ENCODE peak calls at places on chromosomes 5 and 9, in four cellular contexts. Y is left ventricle myocardium inferior, U is heart right ventricle, D is transverse colon. J is an unnamed sample.

GRCh38 chr5:26572486-26572885 is 465.9 kb downstream of the CDH9 start:
- DNase-seq in Y (no peak), D (no peak), U (no peak), J (no peak)

GRCh38 chr5:65721050-65721774 is 697 bp downstream of the SGTB start:
- DNase-seq in U (peak; percentile 64), Y (peak; percentile 69), D (peak; percentile 55), J (peak; percentile 73)

GRCh38 chr5:17992296-17992695 is 358.0 kb downstream of the TAF11L14 start:
- DNase-seq in U (no peak), Y (no peak), D (no peak), J (no peak)

GRCh38 chr5:170151105-170151831 is 45.6 kb downstream of the FOXI1 start:
- DNase-seq in D (no peak), U (peak; percentile 55), Y (peak; percentile 61), J (peak; percentile 75)

GRCh38 chr9:84339951-84340350 is 607 bp downstream of the SLC28A3 start:
- DNase-seq in U (peak; percentile 35), D (no peak), Y (peak; percentile 28), J (no peak)

GRCh38 chr9:134986957-134987356 is 69.2 kb upstream of the FCN1 start:
- DNase-seq in Y (no peak), D (no peak), U (no peak), J (no peak)

GRCh38 chr9:37972346-37972745 is 68.4 kb upstream of the SLC25A51 start:
- DNase-seq in U (no peak), D (no peak), Y (no peak), J (no peak)

GRCh38 chr5:29942089-29942488 is 1251.4 kb upstream of the CDH6 start:
- DNase-seq in D (no peak), Y (no peak), U (no peak), J (peak; percentile 1)

GRCh38 chr5:60959156-60959555 is 14.2 kb downstream of the NDUFAF2 start:
- DNase-seq in U (no peak), Y (no peak), D (no peak), J (no peak)

GRCh38 chr5:135697251-135697958 is 118.6 kb upstream of the CXCL14 start:
- DNase-seq in U (no peak), D (no peak), Y (no peak), J (no peak)

GRCh38 chr5:113505181-113505580 is 8.3 kb upstream of the YTHDC2 start:
- DNase-seq in D (no peak), U (no peak), Y (no peak), J (peak; percentile 14)

GRCh38 chr5:82425591-82425990 is 147.4 kb upstream of the RPS23 start:
- DNase-seq in Y (no peak), D (no peak), U (no peak), J (no peak)

GRCh38 chr9:132644251-132644650 is 25.5 kb downstream of the DDX31 start:
- DNase-seq in U (no peak), Y (no peak), D (no peak), J (no peak)
- H3K36me3 ChIP-seq in U (peaks cover 98% of the 10 kb centered on the region), Y (peaks cover 98% of the 10 kb centered on the region), D (peaks cover 28% of the 10 kb centered on the region), J (peaks cover 59% of the 10 kb centered on the region)

GRCh38 chr5:72884911-72885310 is 68.5 kb downstream of the TNPO1 start:
- DNase-seq in D (no peak), Y (no peak), U (no peak), J (no peak)

GRCh38 chr5:72889324-72889723 is 66.5 kb upstream of the FCHO2 start:
- DNase-seq in Y (no peak), D (no peak), U (no peak), J (no peak)

GRCh38 chr5:72885824-72886223 is 69.4 kb downstream of the TNPO1 start:
- DNase-seq in U (no peak), D (no peak), Y (no peak), J (no peak)

GRCh38 chr5:72892846-72893245 is 63.0 kb upstream of the FCHO2 start:
- DNase-seq in U (no peak), D (no peak), Y (no peak), J (no peak)

DNA sequence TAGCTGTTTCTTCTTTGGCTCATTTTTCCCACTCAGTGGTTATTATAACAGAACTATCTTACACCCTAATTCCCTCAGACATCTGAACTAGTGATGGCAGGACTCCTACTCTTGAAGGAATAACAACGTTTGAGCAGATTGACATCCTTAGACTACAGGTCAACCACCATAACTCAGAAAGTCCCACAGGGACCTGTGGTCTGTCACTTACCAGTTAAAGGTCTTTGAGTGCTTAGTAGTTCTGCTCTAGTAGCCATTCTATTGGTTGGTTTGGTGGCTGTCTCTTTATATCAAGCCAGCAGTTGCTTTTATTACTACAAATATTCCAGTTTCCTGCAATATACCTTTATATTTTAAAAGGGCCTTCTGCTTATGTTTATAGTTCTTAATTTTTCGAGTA is 67.2 kb upstream of the FCHO2 start:
- DNase-seq in U (no peak), D (no peak), Y (no peak), J (no peak)
- H3K36me3 ChIP-seq in U (peaks cover 100% of the 10 kb centered on the region), D (peaks cover 86% of the 10 kb centered on the region), Y (peaks cover 100% of the 10 kb centered on the region), J (peaks cover 76% of the 10 kb centered on the region)

GRCh38 chr5:177526191-177526590 is 9.4 kb upstream of the DDX41 start:
- DNase-seq in D (no peak), U (no peak), Y (no peak), J (no peak)
- H3K36me3 ChIP-seq in D (peaks cover 37% of the 10 kb centered on the region), U (peaks cover 100% of the 10 kb centered on the region), Y (peaks cover 95% of the 10 kb centered on the region), J (peaks cover 69% of the 10 kb centered on the region)

GRCh38 chr5:143154495-143155375 is 248.8 kb downstream of the NR3C1 start:
- DNase-seq in D (no peak), Y (no peak), U (no peak), J (no peak)

GRCh38 chr5:143149759-143150158 is 253.7 kb downstream of the NR3C1 start:
- DNase-seq in U (no peak), D (no peak), Y (no peak), J (no peak)

GRCh38 chr5:143151056-143151455 is 252.4 kb downstream of the NR3C1 start:
- DNase-seq in Y (no peak), D (no peak), U (no peak), J (no peak)

GRCh38 chr5:143153332-143154119 is 250.0 kb downstream of the NR3C1 start:
- DNase-seq in D (peak; percentile 57), Y (peak; percentile 74), U (peak; percentile 46), J (peak; percentile 85)

GRCh38 chr5:143152445-143152844 is 251.0 kb downstream of the NR3C1 start:
- DNase-seq in D (no peak), Y (no peak), U (no peak), J (no peak)
- H3K36me3 ChIP-seq in D (peaks cover 3% of the 10 kb centered on the region), Y (peaks cover 43% of the 10 kb centered on the region), U (peaks cover 44% of the 10 kb centered on the region), J (no peaks in the 10 kb centered on the region)

DNA sequence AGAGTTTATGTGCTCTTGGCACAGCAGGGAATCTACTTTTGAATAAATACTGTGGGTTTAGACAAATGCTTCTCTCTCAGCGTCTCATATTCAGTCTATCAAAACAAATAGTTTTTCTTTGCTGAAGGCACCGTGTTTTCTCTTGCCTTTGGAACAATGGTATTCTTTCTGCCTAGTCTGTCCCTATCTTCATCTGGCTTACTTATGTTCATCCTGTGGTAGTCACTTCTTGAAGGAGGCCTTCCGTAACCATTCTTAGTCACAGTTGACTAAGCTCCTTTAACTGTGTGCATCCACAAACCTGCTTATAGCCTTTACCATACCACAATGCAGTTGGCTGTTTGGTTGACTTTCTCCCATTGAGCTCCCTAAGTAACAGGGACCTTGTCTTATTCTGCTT is 45.9 kb downstream of the LARP1 start:
- DNase-seq in D (no peak), U (no peak), Y (no peak), J (peak; percentile 69)
- H3K36me3 ChIP-seq in D (peaks cover 91% of the 10 kb centered on the region), U (peaks cover 100% of the 10 kb centered on the region), Y (peaks cover 99% of the 10 kb centered on the region), J (peaks cover 84% of the 10 kb centered on the region)